ENCODE peak calls at places on chromosomes 2 and 18, in nine cellular contexts. U, C, T, L, K, D, I, E and M are unnamed samples.

GRCh38 chr2:154402138-154402714 is 296.3 kb upstream of the KCNJ3 start:
- DNase-seq in U (peak; percentile 41), C (peak; percentile 33), T (peak; percentile 1), L (peak; percentile 31), K (peak; percentile 39), D (peak; percentile 73), I (peak; percentile 59), E (peak; percentile 39), M (no peak)

GRCh38 chr18:8765692-8766463 is 60.5 kb downstream of the MTCL1 start:
- DNase-seq in U (no peak), C (no peak), T (no peak), L (no peak), K (no peak), D (peak; percentile 86), I (no peak), E (no peak), M (no peak)

GRCh38 chr2:222769446-222769845 is 91.4 kb upstream of the ACSL3 start:
- DNase-seq in U (no peak), C (no peak), T (no peak), L (no peak), K (no peak), D (no peak), I (no peak), E (no peak), M (no peak)

GRCh38 chr2:224412064-224412921 is 10.4 kb upstream of the FAM124B start:
- DNase-seq in U (no peak), C (no peak), T (peak; percentile 77), L (peak; percentile 34), K (no peak), D (peak; percentile 84), I (no peak), E (no peak), M (no peak)

GRCh38 chr2:214376631-214377624 is 33.9 kb upstream of the VWC2L start:
- DNase-seq in U (peak; percentile 68), C (no peak), T (peak; percentile 50), L (no peak), K (no peak), D (peak; percentile 20), I (no peak), E (no peak), M (no peak)

GRCh38 chr2:171670655-171671054 is 16.6 kb upstream of the DYNC1I2 start:
- DNase-seq in U (no peak), C (no peak), T (no peak), L (no peak), K (no peak), D (no peak), I (no peak), E (no peak), M (no peak)

GRCh38 chr2:38601061-38601460 is 1.7 kb downstream of the HNRNPLL start:
- DNase-seq in U (peak; percentile 15), C (no peak), T (no peak), L (no peak), K (no peak), D (peak; percentile 56), I (no peak), E (no peak), M (no peak)

GRCh38 chr2:135798762-135799161 is 38.2 kb downstream of the LCT start:
- DNase-seq in U (peak; percentile 34), C (peak; percentile 15), T (no peak), L (no peak), K (no peak), D (peak; percentile 30), I (peak; percentile 35), E (no peak), M (no peak)

GRCh38 chr2:235793163-235793752 is 299.4 kb downstream of the AGAP1 start:
- DNase-seq in U (peak; percentile 2), C (peak; percentile 24), T (no peak), L (no peak), K (peak; percentile 51), D (peak; percentile 69), I (peak; percentile 70), E (peak; percentile 42), M (no peak)

GRCh38 chr2:168456526-168457176 is 579 bp downstream of the CERS6 start:
- DNase-seq in U (peak; percentile 33), C (no peak), T (peak; percentile 21), L (peak; percentile 45), K (peak; percentile 79), D (peak; percentile 66), I (peak; percentile 67), E (peak; percentile 77), M (no peak)

GRCh38 chr2:206989306-206989705 is 50.0 kb downstream of the CPO start:
- DNase-seq in U (peak; percentile 71), C (peak; percentile 19), T (no peak), L (peak; percentile 67), K (peak; percentile 75), D (peak; percentile 37), I (peak; percentile 72), E (peak; percentile 64), M (no peak)

GRCh38 chr18:72652990-72653593 is 109.0 kb upstream of the CBLN2 start:
- DNase-seq in U (peak; percentile 65), C (peak; percentile 26), T (no peak), L (peak; percentile 33), K (peak; percentile 83), D (peak; percentile 20), I (peak; percentile 80), E (peak; percentile 67), M (no peak)

GRCh38 chr2:127226520-127227263 is 6.6 kb upstream of the CYP27C1 start:
- DNase-seq in U (peak; percentile 99), C (peak; percentile 83), T (peak; percentile 94), L (peak; percentile 40), K (peak; percentile 58), D (peak; percentile 91), I (no peak), E (no peak), M (no peak)

GRCh38 chr2:84906108-84906899 is 848 bp downstream of the TMSB10 start:
- DNase-seq in U (no peak), C (peak; percentile 32), T (no peak), L (no peak), K (no peak), D (peak; percentile 55), I (no peak), E (peak; percentile 34), M (no peak)

DNA sequence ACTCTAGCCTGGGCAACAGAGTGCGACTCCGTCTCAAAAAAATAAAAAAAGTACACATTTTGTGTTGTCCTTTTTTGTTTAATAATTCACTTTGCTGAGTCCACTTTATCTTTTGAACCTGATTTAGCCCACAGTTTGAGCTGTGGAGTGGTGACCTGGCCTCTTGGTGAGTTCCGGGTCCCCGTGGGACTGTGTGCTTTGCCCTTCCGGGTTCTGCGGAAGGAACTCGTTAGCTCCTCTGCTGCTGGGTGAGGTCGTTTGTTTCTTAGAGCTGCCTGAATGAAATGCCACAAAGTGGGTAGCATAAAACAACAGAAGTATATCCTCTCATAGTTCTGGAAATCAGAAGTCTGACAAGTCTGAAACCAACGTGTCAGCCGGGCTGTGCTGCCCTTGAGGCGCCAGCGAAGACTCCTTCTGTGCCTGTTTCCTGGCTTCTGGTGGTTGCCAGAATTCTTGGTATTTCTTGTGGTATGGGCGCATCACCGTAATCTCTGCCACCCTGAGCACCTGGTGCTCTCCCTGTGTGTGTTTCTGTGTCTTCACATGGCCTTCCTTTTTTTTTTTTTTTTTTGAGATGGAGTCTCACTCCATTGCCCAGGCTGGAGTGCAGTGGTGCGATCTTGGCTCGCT is 3.5 kb downstream of the EFHD1 start:
- DNase-seq in U (no peak), C (no peak), T (no peak), L (peak; percentile 55), K (no peak), D (no peak), I (no peak), E (no peak), M (no peak)
- H3K79me2 ChIP-seq in U (no peaks in the 10 kb centered on the region), C (no peaks in the 10 kb centered on the region), T (no peaks in the 10 kb centered on the region), L (peaks cover 8% of the 10 kb centered on the region), K (no peaks in the 10 kb centered on the region), D (no peaks in the 10 kb centered on the region), I (no peaks in the 10 kb centered on the region), E (no peaks in the 10 kb centered on the region), M (no peaks in the 10 kb centered on the region)

GRCh38 chr18:22915337-22915736 is 17.8 kb upstream of the RBBP8 start:
- DNase-seq in U (no peak), C (no peak), T (no peak), L (no peak), K (no peak), D (no peak), I (no peak), E (no peak), M (no peak)

GRCh38 chr18:22913861-22914260 is 19.3 kb upstream of the RBBP8 start:
- DNase-seq in U (peak; percentile 97), C (no peak), T (no peak), L (peak; percentile 98), K (peak; percentile 84), D (no peak), I (peak; percentile 87), E (no peak), M (peak; percentile 79)

GRCh38 chr18:22912149-22912548 is 21.0 kb upstream of the RBBP8 start:
- DNase-seq in U (no peak), C (no peak), T (no peak), L (no peak), K (no peak), D (no peak), I (no peak), E (no peak), M (no peak)

GRCh38 chr18:22914633-22915032 is 18.5 kb upstream of the RBBP8 start:
- DNase-seq in U (no peak), C (no peak), T (no peak), L (no peak), K (peak; percentile 57), D (no peak), I (peak; percentile 60), E (peak; percentile 53), M (no peak)

DNA sequence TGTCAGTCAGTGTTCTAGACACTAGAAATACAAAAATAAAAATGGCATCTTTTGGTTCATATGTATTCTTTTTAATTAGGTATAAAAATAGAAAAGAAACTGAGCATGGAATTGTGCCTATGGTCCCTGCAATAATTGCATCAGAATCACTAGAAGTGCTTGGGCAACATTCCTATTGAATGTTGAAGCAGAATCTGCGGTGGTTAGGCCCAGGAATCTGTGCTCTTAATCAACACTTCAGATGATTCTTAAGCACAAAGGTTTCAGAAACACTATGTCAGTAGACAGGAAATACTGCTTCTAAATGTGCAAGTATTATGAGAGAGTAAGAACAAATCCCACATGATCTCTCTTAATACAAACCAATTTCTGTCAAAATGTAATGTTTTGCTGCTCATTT is 20.3 kb upstream of the RBBP8 start:
- DNase-seq in U (no peak), C (no peak), T (peak; percentile 76), L (peak; percentile 76), K (peak; percentile 54), D (peak; percentile 75), I (no peak), E (no peak), M (no peak)
- H3K79me2 ChIP-seq in U (no peaks in the 10 kb centered on the region), C (no peaks in the 10 kb centered on the region), T (no peaks in the 10 kb centered on the region), L (no peaks in the 10 kb centered on the region), K (no peaks in the 10 kb centered on the region), D (no peaks in the 10 kb centered on the region), I (no peaks in the 10 kb centered on the region), E (no peaks in the 10 kb centered on the region), M (peaks cover 26% of the 10 kb centered on the region)

GRCh38 chr2:44188696-44189095 is 20.0 kb downstream of the PPM1B start:
- DNase-seq in U (no peak), C (no peak), T (no peak), L (no peak), K (peak; percentile 32), D (no peak), I (peak; percentile 67), E (no peak), M (no peak)
- H3K79me2 ChIP-seq in U (peaks cover 52% of the 10 kb centered on the region), C (peaks cover 46% of the 10 kb centered on the region), T (peaks cover 91% of the 10 kb centered on the region), L (peaks cover 8% of the 10 kb centered on the region), K (peaks cover 60% of the 10 kb centered on the region), D (peaks cover 96% of the 10 kb centered on the region), I (peaks cover 99% of the 10 kb centered on the region), E (peaks cover 100% of the 10 kb centered on the region), M (peaks cover 67% of the 10 kb centered on the region)

GRCh38 chr2:24809316-24810007 is 16.2 kb downstream of the CENPO start:
- DNase-seq in U (peak; percentile 72), C (no peak), T (no peak), L (no peak), K (no peak), D (peak; percentile 27), I (no peak), E (no peak), M (no peak)

GRCh38 chr2:24806660-24807036 is 13.4 kb downstream of the CENPO start:
- DNase-seq in U (peak; percentile 62), C (no peak), T (no peak), L (no peak), K (no peak), D (no peak), I (no peak), E (no peak), M (no peak)
- H3K79me2 ChIP-seq in U (peaks cover 54% of the 10 kb centered on the region), C (peaks cover 58% of the 10 kb centered on the region), T (peaks cover 60% of the 10 kb centered on the region), L (no peaks in the 10 kb centered on the region), K (peaks cover 17% of the 10 kb centered on the region), D (peaks cover 73% of the 10 kb centered on the region), I (peaks cover 93% of the 10 kb centered on the region), E (peaks cover 92% of the 10 kb centered on the region), M (peaks cover 42% of the 10 kb centered on the region)